ENCODE peak calls at places on chromosomes 5 and 9, in nine cellular contexts. M is stimulated activated CD8-positive, alpha-beta memory T cell treated with anti-CD3 and anti-CD28 coated beads, Interleukin-12 subunit alpha, Interleukin-12 subunit beta, amount 100 ng/mL, for 1 hour; R is heart right ventricle; Y is brain microvascular endothelial cell; U is activated T-helper 1 cell treated with Interleukin-2 at 50 U/mL for 16 hours; D is lower lobe of right lung; C is cardiac muscle cell; Q is PC-3; S is LHCN-M2. H is an unnamed sample.

GRCh38 chr9:125650271-125650737 is 56.7 kb downstream of the MAPKAP1 start:
- DNase-seq in C (peak; percentile 67), Q (peak; percentile 66), M (no peak), R (no peak), Y (no peak), D (no peak), U (no peak), S (peak; percentile 79), H (peak; percentile 39)

GRCh38 chr9:82188817-82189216 is 200.2 kb downstream of the SPATA31D1 start:
- DNase-seq in Q (no peak), C (no peak), Y (no peak), R (no peak), U (no peak), M (no peak), S (no peak), D (no peak), H (no peak)

GRCh38 chr9:89916001-89916635 is 311.3 kb downstream of the GADD45G start:
- DNase-seq in C (no peak), S (no peak), R (no peak), Y (no peak), M (no peak), Q (no peak), U (no peak), D (no peak), H (no peak)

GRCh38 chr9:77751341-77752091 is 103.4 kb upstream of the GNA14 start:
- DNase-seq in S (peak; percentile 74), R (peak; percentile 61), U (no peak), D (no peak), Q (peak; percentile 75), Y (peak; percentile 84), M (no peak), C (peak; percentile 85), H (peak; percentile 66)

GRCh38 chr5:75603421-75603820 is 7.8 kb upstream of the ANKDD1B start:
- DNase-seq in Q (no peak), S (no peak), M (no peak), U (no peak), D (no peak), R (no peak), C (peak; percentile 62), Y (no peak), H (no peak)

GRCh38 chr5:39198080-39198479 is 21.3 kb downstream of the FYB1 start:
- DNase-seq in D (no peak), U (no peak), S (no peak), Y (peak; percentile 56), M (no peak), Q (peak; percentile 84), C (no peak), R (no peak), H (peak; percentile 44)

GRCh38 chr5:115831163-115831768 is 10.1 kb downstream of the ATG12 start:
- DNase-seq in R (peak; percentile 17), S (peak; percentile 39), D (no peak), Y (no peak), Q (peak; percentile 66), M (peak; percentile 18), U (no peak), C (peak; percentile 56), H (no peak)

GRCh38 chr9:114112778-114113585 is 13.9 kb upstream of the KIF12 start:
- DNase-seq in R (peak; percentile 77), M (no peak), D (peak; percentile 70), C (peak; percentile 76), S (peak; percentile 46), Q (peak; percentile 43), Y (peak; percentile 22), U (no peak), H (peak; percentile 75)

GRCh38 chr5:79842991-79843390 is 148.1 kb downstream of the MTX3 start:
- DNase-seq in Q (no peak), M (no peak), S (no peak), C (no peak), D (no peak), Y (no peak), R (no peak), U (no peak), H (no peak)

GRCh38 chr9:121566401-121567141 is 66.9 kb upstream of the GGTA1 start:
- DNase-seq in S (peak; percentile 35), Q (peak; percentile 28), M (no peak), D (no peak), C (peak; percentile 48), Y (peak; percentile 70), U (no peak), R (peak; percentile 63), H (no peak)

GRCh38 chr5:74017112-74017511 is 391.1 kb downstream of the ARHGEF28 start:
- DNase-seq in U (no peak), Y (peak; percentile 20), S (peak; percentile 28), R (no peak), Q (peak; percentile 82), C (peak; percentile 10), M (no peak), D (no peak), H (peak; percentile 81)

GRCh38 chr9:91422832-91423711 is 560 bp downstream of the NFIL3 start:
- DNase-seq in S (peak; percentile 74), D (peak; percentile 74), Q (peak; percentile 47), M (no peak), C (peak; percentile 89), R (peak; percentile 65), U (peak; percentile 31), Y (peak; percentile 58), H (peak; percentile 80)

GRCh38 chr5:73114029-73114688 is 6.2 kb upstream of the TMEM171 start:
- DNase-seq in M (no peak), R (no peak), S (no peak), D (no peak), Q (no peak), C (no peak), Y (no peak), U (no peak), H (no peak)

GRCh38 chr5:100746730-100747129 is 156.4 kb downstream of the ST8SIA4 start:
- DNase-seq in S (no peak), Y (no peak), M (no peak), U (no peak), C (no peak), D (no peak), R (no peak), Q (no peak), H (no peak)

GRCh38 chr5:37837101-37838032 is 2.5 kb downstream of the GDNF start:
- DNase-seq in D (peak; percentile 73), Y (peak; percentile 70), Q (peak; percentile 84), M (no peak), S (peak; percentile 73), R (peak; percentile 60), C (peak; percentile 81), U (no peak), H (peak; percentile 88)

H was measured in trophoblast cell.